ENCODE peak calls at places on chromosomes 7 and 10, in six cellular contexts. One of them, this sample, is unnamed.

GRCh38 chr7:123538897-123539296 is 4.5 kb upstream of the IQUB start:
- DNase-seq in IMR-90: peak
- DNase-seq in neuronal stem cell: no peak
- DNase-seq in H1: no peak
- DNase-seq in mesenchymal stem cell: no peak
- DNase-seq in trophoblast cell: no peak
- DNase-seq in this sample: no peak

GRCh38 chr10:11218395-11218794 is 200.7 kb downstream of the CELF2 start:
- DNase-seq in IMR-90: no peak
- DNase-seq in neuronal stem cell: no peak
- DNase-seq in H1: no peak
- DNase-seq in mesenchymal stem cell: no peak
- DNase-seq in trophoblast cell: no peak
- DNase-seq in this sample: no peak

GRCh38 chr10:61899997-61900828 is 1.3 kb upstream of the ARID5B start:
- DNase-seq in IMR-90: peak
- DNase-seq in neuronal stem cell: no peak
- DNase-seq in H1: no peak
- DNase-seq in mesenchymal stem cell: peak
- DNase-seq in trophoblast cell: peak
- DNase-seq in this sample: peak

GRCh38 chr10:118305730-118306129 is 36.4 kb downstream of the FAM204A start:
- DNase-seq in IMR-90: no peak
- DNase-seq in neuronal stem cell: no peak
- DNase-seq in H1: no peak
- DNase-seq in mesenchymal stem cell: no peak
- DNase-seq in trophoblast cell: no peak
- DNase-seq in this sample: no peak

GRCh38 chr10:75926763-75927162 is 495.3 kb downstream of the LRMDA start:
- DNase-seq in IMR-90: peak
- DNase-seq in neuronal stem cell: no peak
- DNase-seq in H1: no peak
- DNase-seq in mesenchymal stem cell: no peak
- DNase-seq in trophoblast cell: peak
- DNase-seq in this sample: no peak

GRCh38 chr7:27650283-27650682 is 12.4 kb downstream of the HIBADH start:
- DNase-seq in IMR-90: no peak
- DNase-seq in neuronal stem cell: no peak
- DNase-seq in H1: no peak
- DNase-seq in mesenchymal stem cell: no peak
- DNase-seq in trophoblast cell: no peak
- DNase-seq in this sample: no peak

GRCh38 chr10:76091821-76092394 is 660.5 kb downstream of the LRMDA start:
- DNase-seq in IMR-90: no peak
- DNase-seq in neuronal stem cell: no peak
- DNase-seq in H1: no peak
- DNase-seq in mesenchymal stem cell: no peak
- DNase-seq in trophoblast cell: no peak
- DNase-seq in this sample: no peak

GRCh38 chr10:129046074-129046681 is 420.9 kb upstream of the MGMT start:
- DNase-seq in IMR-90: no peak
- DNase-seq in neuronal stem cell: no peak
- DNase-seq in H1: no peak
- DNase-seq in mesenchymal stem cell: no peak
- DNase-seq in trophoblast cell: no peak
- DNase-seq in this sample: no peak

GRCh38 chr10:129932182-129932581 is 31.9 kb downstream of the EBF3 start:
- DNase-seq in IMR-90: no peak
- DNase-seq in neuronal stem cell: no peak
- DNase-seq in H1: no peak
- DNase-seq in mesenchymal stem cell: no peak
- DNase-seq in trophoblast cell: no peak
- DNase-seq in this sample: no peak

GRCh38 chr7:127854383-127854782 is 176.9 kb downstream of the LRRC4 start:
- DNase-seq in IMR-90: no peak
- DNase-seq in neuronal stem cell: no peak
- DNase-seq in H1: no peak
- DNase-seq in mesenchymal stem cell: no peak
- DNase-seq in trophoblast cell: no peak
- DNase-seq in this sample: no peak

GRCh38 chr10:75404335-75405200 is 3.0 kb upstream of the ZNF503 start:
- DNase-seq in IMR-90: no peak
- DNase-seq in neuronal stem cell: peak
- DNase-seq in H1: no peak
- DNase-seq in mesenchymal stem cell: no peak
- DNase-seq in trophoblast cell: no peak
- DNase-seq in this sample: peak

GRCh38 chr7:87144173-87144657 is 8.0 kb upstream of the DMTF1 start:
- DNase-seq in IMR-90: no peak
- DNase-seq in neuronal stem cell: no peak
- DNase-seq in H1: no peak
- DNase-seq in mesenchymal stem cell: no peak
- DNase-seq in trophoblast cell: no peak
- DNase-seq in this sample: no peak

GRCh38 chr10:49187950-49188761 is at the start of gene TMEM273:
- DNase-seq in IMR-90: no peak
- DNase-seq in neuronal stem cell: no peak
- DNase-seq in H1: no peak
- DNase-seq in mesenchymal stem cell: no peak
- DNase-seq in trophoblast cell: peak
- DNase-seq in this sample: no peak

GRCh38 chr10:14407567-14407966 is 76.8 kb upstream of the FRMD4A start:
- DNase-seq in IMR-90: no peak
- DNase-seq in neuronal stem cell: no peak
- DNase-seq in H1: no peak
- DNase-seq in mesenchymal stem cell: no peak
- DNase-seq in trophoblast cell: peak
- DNase-seq in this sample: no peak

GRCh38 chr7:37945336-37945735 is 24.9 kb downstream of the EPDR1 start:
- DNase-seq in IMR-90: no peak
- DNase-seq in neuronal stem cell: no peak
- DNase-seq in H1: no peak
- DNase-seq in mesenchymal stem cell: peak
- DNase-seq in trophoblast cell: peak
- DNase-seq in this sample: no peak

GRCh38 chr10:132647424-132647823 is 109.8 kb downstream of the INPP5A start:
- DNase-seq in IMR-90: no peak
- DNase-seq in neuronal stem cell: no peak
- DNase-seq in H1: no peak
- DNase-seq in mesenchymal stem cell: no peak
- DNase-seq in trophoblast cell: no peak
- DNase-seq in this sample: no peak
- H3K27ac ChIP-seq in IMR-90: no peak
- H3K27ac ChIP-seq in neuronal stem cell: no peak
- H3K27ac ChIP-seq in H1: no peak
- H3K27ac ChIP-seq in mesenchymal stem cell: no peak
- H3K27ac ChIP-seq in trophoblast cell: no peak
- H3K27ac ChIP-seq in this sample: no peak

DNA sequence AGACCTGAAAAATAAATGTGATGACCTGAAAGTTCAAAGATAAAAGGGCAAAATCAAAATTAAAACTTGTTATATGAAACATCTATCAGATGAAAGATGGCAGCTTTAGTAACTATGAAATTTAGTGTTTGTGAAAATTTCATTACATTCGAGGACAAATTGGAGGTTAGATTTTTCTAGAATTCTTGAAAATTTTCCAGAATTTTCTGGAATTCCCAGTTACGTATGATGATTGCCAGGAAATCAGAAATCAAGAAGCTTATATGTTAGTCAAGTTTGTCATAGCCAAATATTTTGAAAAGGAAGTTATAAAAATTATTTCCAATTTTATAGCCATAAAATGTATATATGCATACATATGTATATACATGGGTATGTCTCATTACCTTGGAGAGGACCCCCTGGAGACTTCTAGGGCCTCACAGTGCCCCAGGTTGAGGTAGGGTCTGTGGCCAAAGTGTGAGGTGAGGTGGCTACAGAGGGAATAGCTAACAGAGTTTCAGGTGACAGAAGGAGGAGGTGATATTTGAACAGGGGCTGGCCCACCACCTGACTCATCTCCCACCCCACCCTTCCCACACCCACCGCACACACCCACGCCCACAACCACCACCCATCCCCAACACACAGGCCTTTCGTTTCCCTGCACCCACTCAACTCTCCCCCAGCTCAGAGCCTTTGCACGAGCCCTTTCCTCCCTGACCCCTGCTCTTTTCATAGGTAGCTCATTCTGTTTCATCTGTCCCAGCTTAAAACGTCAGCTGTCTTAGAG is 21.5 kb downstream of the C10orf105 start:
- DNase-seq in IMR-90: no peak
- DNase-seq in neuronal stem cell: no peak
- DNase-seq in H1: no peak
- DNase-seq in mesenchymal stem cell: no peak
- DNase-seq in trophoblast cell: no peak
- DNase-seq in this sample: no peak
- H4K91ac ChIP-seq in IMR-90: no peak
- H4K91ac ChIP-seq in neuronal stem cell: no peak
- H4K91ac ChIP-seq in H1: no peak
- H4K91ac ChIP-seq in mesenchymal stem cell: no peak
- H4K91ac ChIP-seq in trophoblast cell: no peak
- H4K91ac ChIP-seq in this sample: no peak

DNA sequence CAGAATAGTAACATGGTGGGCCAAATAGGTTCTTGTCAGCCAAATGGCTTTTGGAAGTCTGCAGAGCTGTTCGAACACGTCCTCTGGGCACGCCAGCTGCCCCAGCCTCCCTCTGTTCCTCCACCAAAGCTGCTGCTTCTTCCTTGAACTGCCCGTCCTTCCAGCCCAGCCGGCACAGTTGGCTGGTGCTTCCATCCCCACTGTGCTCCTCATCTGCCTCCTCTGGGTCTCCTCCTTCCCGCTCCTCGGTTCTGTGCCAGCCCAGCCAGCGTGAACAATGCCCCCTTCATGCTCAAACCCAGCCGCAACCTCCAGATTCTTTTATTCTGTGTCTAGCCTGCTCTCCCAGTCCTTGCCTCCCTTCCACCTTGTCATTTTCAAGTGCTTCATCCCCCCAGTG is 66.1 kb downstream of the GOLGA7B start:
- DNase-seq in IMR-90: no peak
- DNase-seq in neuronal stem cell: no peak
- DNase-seq in H1: no peak
- DNase-seq in mesenchymal stem cell: no peak
- DNase-seq in trophoblast cell: no peak
- DNase-seq in this sample: no peak
- H3K27ac ChIP-seq in IMR-90: no peak
- H3K27ac ChIP-seq in neuronal stem cell: no peak
- H3K27ac ChIP-seq in H1: no peak
- H3K27ac ChIP-seq in mesenchymal stem cell: no peak
- H3K27ac ChIP-seq in trophoblast cell: no peak
- H3K27ac ChIP-seq in this sample: no peak

DNA sequence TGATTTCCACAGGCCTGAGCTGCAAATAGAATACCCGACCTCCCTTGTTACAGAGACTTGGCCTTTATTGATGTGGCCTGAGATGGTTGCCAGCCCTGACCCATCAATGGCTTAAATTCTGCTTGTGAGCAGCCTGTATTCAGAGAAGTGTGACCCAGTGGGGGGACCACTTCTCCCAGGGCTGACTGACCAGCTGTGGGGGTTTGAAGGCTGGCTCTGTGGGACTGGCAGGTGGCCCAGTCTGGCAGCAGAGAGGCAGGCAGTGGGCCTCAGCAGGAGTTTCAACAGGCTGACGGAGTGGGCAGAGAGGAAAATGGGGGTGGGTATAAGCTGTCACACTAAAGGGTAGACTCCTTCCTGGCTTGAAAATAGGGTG is 12.2 kb upstream of the PPIF start:
- DNase-seq in IMR-90: no peak
- DNase-seq in neuronal stem cell: no peak
- DNase-seq in H1: no peak
- DNase-seq in mesenchymal stem cell: no peak
- DNase-seq in trophoblast cell: no peak
- DNase-seq in this sample: no peak
- H4K91ac ChIP-seq in IMR-90: peak
- H4K91ac ChIP-seq in neuronal stem cell: no peak
- H4K91ac ChIP-seq in H1: no peak
- H4K91ac ChIP-seq in mesenchymal stem cell: no peak
- H4K91ac ChIP-seq in trophoblast cell: no peak
- H4K91ac ChIP-seq in this sample: no peak

GRCh38 chr7:152762056-152762455 is 2.5 kb downstream of the ACTR3B start:
- DNase-seq in IMR-90: peak
- DNase-seq in neuronal stem cell: no peak
- DNase-seq in H1: no peak
- DNase-seq in mesenchymal stem cell: no peak
- DNase-seq in trophoblast cell: peak
- DNase-seq in this sample: no peak

GRCh38 chr7:152756126-152756525 is 3.4 kb upstream of the ACTR3B start:
- DNase-seq in IMR-90: peak
- DNase-seq in neuronal stem cell: no peak
- DNase-seq in H1: no peak
- DNase-seq in mesenchymal stem cell: no peak
- DNase-seq in trophoblast cell: no peak
- DNase-seq in this sample: no peak

GRCh38 chr7:152760384-152761115 is 998 bp downstream of the ACTR3B start:
- DNase-seq in IMR-90: peak
- DNase-seq in neuronal stem cell: no peak
- DNase-seq in H1: no peak
- DNase-seq in mesenchymal stem cell: peak
- DNase-seq in trophoblast cell: no peak
- DNase-seq in this sample: no peak

GRCh38 chr7:152759655-152760383 is at the start of gene ACTR3B:
- DNase-seq in IMR-90: peak
- DNase-seq in neuronal stem cell: peak
- DNase-seq in H1: peak
- DNase-seq in mesenchymal stem cell: peak
- DNase-seq in trophoblast cell: peak
- DNase-seq in this sample: peak

DNA sequence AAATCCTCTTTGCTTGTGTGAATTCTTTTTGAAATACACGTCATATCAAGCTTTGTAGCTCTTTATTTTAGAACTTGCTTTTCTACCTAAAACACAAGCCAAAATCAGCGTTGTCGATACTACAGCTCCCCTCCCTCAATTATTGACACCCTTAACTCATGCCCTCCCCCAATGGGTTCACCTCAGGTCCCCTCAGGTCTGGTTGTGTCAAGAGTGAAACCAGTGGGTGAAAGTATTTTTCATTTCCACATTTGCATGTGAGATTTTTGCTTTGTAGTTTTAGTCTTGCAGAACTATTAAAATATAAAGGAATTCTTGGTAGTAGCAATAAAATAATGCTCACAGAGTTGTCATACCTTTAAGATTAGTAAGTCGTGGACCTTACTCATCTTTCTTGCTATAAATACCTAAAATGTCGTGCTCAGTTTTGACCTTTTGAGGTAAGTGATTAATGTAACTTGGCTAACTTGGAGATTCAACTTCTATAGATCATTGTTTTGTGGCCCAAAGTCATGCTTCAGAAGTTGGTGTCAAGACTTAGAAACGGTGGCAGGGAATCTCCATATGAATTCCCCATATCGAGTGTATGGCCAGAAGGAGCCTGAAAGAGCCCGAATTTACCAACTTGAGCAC is 1.7 kb downstream of the ACTR3B start:
- DNase-seq in IMR-90: peak
- DNase-seq in neuronal stem cell: no peak
- DNase-seq in H1: no peak
- DNase-seq in mesenchymal stem cell: peak
- DNase-seq in trophoblast cell: peak
- DNase-seq in this sample: no peak
- H3K27ac ChIP-seq in IMR-90: peak
- H3K27ac ChIP-seq in neuronal stem cell: no peak
- H3K27ac ChIP-seq in H1: no peak
- H3K27ac ChIP-seq in mesenchymal stem cell: peak
- H3K27ac ChIP-seq in trophoblast cell: no peak
- H3K27ac ChIP-seq in this sample: no peak

This sample was measured in H9.